ENCODE peak calls at places on chromosomes 5 and 9, in six cellular contexts. One of them, this sample, is unnamed.

GRCh38 chr5:113250341-113250953 is 184.3 kb downstream of the TSSK1B start:
- DNase-seq in neuronal stem cell: no peak
- DNase-seq in mesendoderm: no peak
- DNase-seq in H1: no peak
- DNase-seq in mesenchymal stem cell: peak
- DNase-seq in H9: no peak
- DNase-seq in this sample: no peak

GRCh38 chr9:32431196-32431595 is 46.8 kb downstream of the ACO1 start:
- DNase-seq in H1: no peak
- DNase-seq in H9: no peak
- DNase-seq in mesendoderm: no peak
- DNase-seq in neuronal stem cell: no peak
- DNase-seq in mesenchymal stem cell: peak
- DNase-seq in this sample: no peak

GRCh38 chr9:13975628-13976250 is 338.2 kb downstream of the NFIB start:
- DNase-seq in H9: no peak
- DNase-seq in mesendoderm: no peak
- DNase-seq in mesenchymal stem cell: no peak
- DNase-seq in neuronal stem cell: no peak
- DNase-seq in H1: no peak
- DNase-seq in this sample: no peak

GRCh38 chr9:120161801-120162200 is 418.2 kb downstream of the CDK5RAP2 start:
- DNase-seq in mesendoderm: no peak
- DNase-seq in H9: no peak
- DNase-seq in neuronal stem cell: no peak
- DNase-seq in H1: no peak
- DNase-seq in mesenchymal stem cell: no peak
- DNase-seq in this sample: no peak

GRCh38 chr9:95341262-95342011 is 23.9 kb upstream of the FANCC start:
- DNase-seq in H9: peak
- DNase-seq in mesenchymal stem cell: peak
- DNase-seq in mesendoderm: peak
- DNase-seq in neuronal stem cell: no peak
- DNase-seq in H1: no peak
- DNase-seq in this sample: no peak

GRCh38 chr5:141172381-141173204 is at the start of gene PCDHB7:
- DNase-seq in H9: no peak
- DNase-seq in H1: no peak
- DNase-seq in mesenchymal stem cell: peak
- DNase-seq in mesendoderm: peak
- DNase-seq in neuronal stem cell: no peak
- DNase-seq in this sample: peak

GRCh38 chr5:145347026-145347616 is 488.0 kb downstream of the PRELID2 start:
- DNase-seq in mesenchymal stem cell: peak
- DNase-seq in H9: no peak
- DNase-seq in H1: no peak
- DNase-seq in mesendoderm: peak
- DNase-seq in neuronal stem cell: peak
- DNase-seq in this sample: peak

GRCh38 chr5:108046955-108047670 is 334.8 kb downstream of the FBXL17 start:
- DNase-seq in H1: no peak
- DNase-seq in mesendoderm: no peak
- DNase-seq in neuronal stem cell: no peak
- DNase-seq in mesenchymal stem cell: no peak
- DNase-seq in H9: peak
- DNase-seq in this sample: no peak

GRCh38 chr5:72063219-72063819 is 44.0 kb upstream of the MAP1B start:
- DNase-seq in neuronal stem cell: peak
- DNase-seq in H1: peak
- DNase-seq in mesenchymal stem cell: peak
- DNase-seq in mesendoderm: peak
- DNase-seq in H9: peak
- DNase-seq in this sample: no peak

GRCh38 chr5:25540628-25541027 is 895.9 kb upstream of the CDH10 start:
- DNase-seq in mesendoderm: no peak
- DNase-seq in H9: no peak
- DNase-seq in H1: no peak
- DNase-seq in mesenchymal stem cell: peak
- DNase-seq in neuronal stem cell: no peak
- DNase-seq in this sample: peak

GRCh38 chr5:83107692-83108410 is 30.5 kb downstream of the XRCC4 start:
- DNase-seq in mesenchymal stem cell: no peak
- DNase-seq in neuronal stem cell: no peak
- DNase-seq in H9: no peak
- DNase-seq in mesendoderm: no peak
- DNase-seq in H1: no peak
- DNase-seq in this sample: no peak

GRCh38 chr5:13739462-13739861 is 205.0 kb downstream of the DNAH5 start:
- DNase-seq in mesenchymal stem cell: no peak
- DNase-seq in mesendoderm: no peak
- DNase-seq in H1: no peak
- DNase-seq in H9: no peak
- DNase-seq in neuronal stem cell: no peak
- DNase-seq in this sample: no peak

GRCh38 chr5:175840050-175840841 is 31.1 kb upstream of the CPLX2 start:
- DNase-seq in H9: no peak
- DNase-seq in mesendoderm: peak
- DNase-seq in mesenchymal stem cell: peak
- DNase-seq in H1: no peak
- DNase-seq in neuronal stem cell: no peak
- DNase-seq in this sample: peak

GRCh38 chr9:111952559-111952958 is 55.9 kb downstream of the UGCG start:
- DNase-seq in mesendoderm: no peak
- DNase-seq in neuronal stem cell: no peak
- DNase-seq in H1: no peak
- DNase-seq in mesenchymal stem cell: peak
- DNase-seq in H9: no peak
- DNase-seq in this sample: no peak

GRCh38 chr9:92615790-92616189 is 54.1 kb downstream of the IPPK start:
- DNase-seq in mesenchymal stem cell: no peak
- DNase-seq in mesendoderm: no peak
- DNase-seq in neuronal stem cell: no peak
- DNase-seq in H1: no peak
- DNase-seq in H9: peak
- DNase-seq in this sample: no peak

GRCh38 chr9:130239741-130240241 is 25.8 kb upstream of the HMCN2 start:
- DNase-seq in H1: no peak
- DNase-seq in neuronal stem cell: no peak
- DNase-seq in H9: no peak
- DNase-seq in mesenchymal stem cell: no peak
- DNase-seq in mesendoderm: no peak
- DNase-seq in this sample: no peak

GRCh38 chr5:139481122-139481533 is 1.4 kb downstream of the STING1 start:
- DNase-seq in H9: no peak
- DNase-seq in neuronal stem cell: no peak
- DNase-seq in mesenchymal stem cell: no peak
- DNase-seq in H1: no peak
- DNase-seq in mesendoderm: no peak
- DNase-seq in this sample: no peak

GRCh38 chr5:90294604-90295003 is 115.0 kb downstream of the CETN3 start:
- DNase-seq in H1: no peak
- DNase-seq in mesendoderm: peak
- DNase-seq in neuronal stem cell: no peak
- DNase-seq in H9: peak
- DNase-seq in mesenchymal stem cell: no peak
- DNase-seq in this sample: no peak

GRCh38 chr5:91160751-91161285 is 222.3 kb downstream of the ARRDC3 start:
- DNase-seq in mesendoderm: no peak
- DNase-seq in H9: no peak
- DNase-seq in neuronal stem cell: no peak
- DNase-seq in mesenchymal stem cell: peak
- DNase-seq in H1: no peak
- DNase-seq in this sample: peak

GRCh38 chr5:39599721-39600431 is 175.1 kb upstream of the DAB2 start:
- DNase-seq in mesenchymal stem cell: peak
- DNase-seq in mesendoderm: peak
- DNase-seq in H9: no peak
- DNase-seq in H1: no peak
- DNase-seq in neuronal stem cell: peak
- DNase-seq in this sample: peak

GRCh38 chr9:35822926-35823325 is 5.6 kb downstream of the FAM221B start:
- DNase-seq in H9: no peak
- DNase-seq in mesenchymal stem cell: no peak
- DNase-seq in mesendoderm: no peak
- DNase-seq in neuronal stem cell: no peak
- DNase-seq in H1: no peak
- DNase-seq in this sample: no peak

GRCh38 chr9:101458955-101459631 is 23.5 kb upstream of the ALDOB start:
- DNase-seq in H1: no peak
- DNase-seq in mesendoderm: peak
- DNase-seq in mesenchymal stem cell: peak
- DNase-seq in H9: peak
- DNase-seq in neuronal stem cell: peak
- DNase-seq in this sample: peak

GRCh38 chr9:96448546-96449170 is 1.3 kb upstream of the HABP4 start:
- DNase-seq in H1: no peak
- DNase-seq in H9: no peak
- DNase-seq in mesendoderm: no peak
- DNase-seq in mesenchymal stem cell: no peak
- DNase-seq in neuronal stem cell: no peak
- DNase-seq in this sample: no peak

GRCh38 chr9:96449522-96449843 is 486 bp upstream of the HABP4 start:
- DNase-seq in mesenchymal stem cell: no peak
- DNase-seq in H1: no peak
- DNase-seq in H9: no peak
- DNase-seq in neuronal stem cell: no peak
- DNase-seq in mesendoderm: peak
- DNase-seq in this sample: no peak

GRCh38 chr9:96453625-96454024 is 3.7 kb downstream of the HABP4 start:
- DNase-seq in mesenchymal stem cell: peak
- DNase-seq in H9: no peak
- DNase-seq in H1: no peak
- DNase-seq in neuronal stem cell: no peak
- DNase-seq in mesendoderm: peak
- DNase-seq in this sample: peak

GRCh38 chr9:96449844-96450612 is at the start of gene HABP4:
- DNase-seq in H1: peak
- DNase-seq in mesendoderm: peak
- DNase-seq in neuronal stem cell: peak
- DNase-seq in mesenchymal stem cell: peak
- DNase-seq in H9: peak
- DNase-seq in this sample: peak

GRCh38 chr9:96450613-96451544 is 910 bp downstream of the HABP4 start:
- DNase-seq in neuronal stem cell: no peak
- DNase-seq in H9: no peak
- DNase-seq in H1: peak
- DNase-seq in mesendoderm: peak
- DNase-seq in mesenchymal stem cell: peak
- DNase-seq in this sample: peak
- H3K4ac ChIP-seq in neuronal stem cell: no peak
- H3K4ac ChIP-seq in H9: no peak
- H3K4ac ChIP-seq in H1: no peak
- H3K4ac ChIP-seq in mesendoderm: peak
- H3K4ac ChIP-seq in mesenchymal stem cell: peak
- H3K4ac ChIP-seq in this sample: peak

GRCh38 chr5:154220625-154221024 is 30.1 kb downstream of the GALNT10 start:
- DNase-seq in H9: no peak
- DNase-seq in mesendoderm: no peak
- DNase-seq in H1: no peak
- DNase-seq in neuronal stem cell: no peak
- DNase-seq in mesenchymal stem cell: peak
- DNase-seq in this sample: peak

GRCh38 chr5:154215931-154216330 is 25.4 kb downstream of the GALNT10 start:
- DNase-seq in H9: no peak
- DNase-seq in mesenchymal stem cell: no peak
- DNase-seq in neuronal stem cell: no peak
- DNase-seq in H1: no peak
- DNase-seq in mesendoderm: no peak
- DNase-seq in this sample: no peak

GRCh38 chr5:154222414-154222813 is 31.9 kb downstream of the GALNT10 start:
- DNase-seq in mesenchymal stem cell: no peak
- DNase-seq in H1: no peak
- DNase-seq in H9: no peak
- DNase-seq in mesendoderm: no peak
- DNase-seq in neuronal stem cell: no peak
- DNase-seq in this sample: no peak

GRCh38 chr5:154223320-154223719 is 32.8 kb downstream of the GALNT10 start:
- DNase-seq in H1: no peak
- DNase-seq in neuronal stem cell: no peak
- DNase-seq in mesendoderm: no peak
- DNase-seq in mesenchymal stem cell: no peak
- DNase-seq in H9: no peak
- DNase-seq in this sample: no peak

DNA sequence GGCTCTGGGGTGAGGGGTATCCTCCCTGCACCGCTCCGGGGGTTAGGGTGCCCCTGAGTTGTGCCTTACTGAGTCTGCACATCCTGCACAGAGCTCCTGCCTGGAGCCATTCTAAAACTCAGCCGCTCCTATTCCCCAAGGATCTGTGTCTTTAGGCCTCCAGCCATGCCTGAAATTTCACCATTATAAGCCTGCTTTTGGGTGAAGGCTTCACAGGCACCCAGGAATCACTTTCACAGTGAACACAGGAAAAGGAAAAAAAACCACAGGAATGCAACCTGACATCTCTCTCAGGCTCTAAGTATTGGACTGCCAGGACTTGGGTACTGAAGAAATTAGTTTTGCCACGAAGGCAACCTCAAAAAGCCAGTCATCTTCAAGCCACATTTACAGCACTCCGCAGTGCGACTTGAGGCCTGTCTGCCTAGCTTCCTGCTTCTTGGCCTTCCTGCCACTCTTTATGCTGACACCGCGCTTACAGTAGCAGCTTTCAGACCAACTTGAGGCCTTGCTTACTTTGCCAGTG is 30.9 kb downstream of the GALNT10 start:
- DNase-seq in H1: peak
- DNase-seq in mesenchymal stem cell: peak
- DNase-seq in H9: no peak
- DNase-seq in neuronal stem cell: no peak
- DNase-seq in mesendoderm: peak
- DNase-seq in this sample: peak
- H3K4ac ChIP-seq in H1: no peak
- H3K4ac ChIP-seq in mesenchymal stem cell: peak
- H3K4ac ChIP-seq in H9: no peak
- H3K4ac ChIP-seq in neuronal stem cell: no peak
- H3K4ac ChIP-seq in mesendoderm: no peak
- H3K4ac ChIP-seq in this sample: peak

DNA sequence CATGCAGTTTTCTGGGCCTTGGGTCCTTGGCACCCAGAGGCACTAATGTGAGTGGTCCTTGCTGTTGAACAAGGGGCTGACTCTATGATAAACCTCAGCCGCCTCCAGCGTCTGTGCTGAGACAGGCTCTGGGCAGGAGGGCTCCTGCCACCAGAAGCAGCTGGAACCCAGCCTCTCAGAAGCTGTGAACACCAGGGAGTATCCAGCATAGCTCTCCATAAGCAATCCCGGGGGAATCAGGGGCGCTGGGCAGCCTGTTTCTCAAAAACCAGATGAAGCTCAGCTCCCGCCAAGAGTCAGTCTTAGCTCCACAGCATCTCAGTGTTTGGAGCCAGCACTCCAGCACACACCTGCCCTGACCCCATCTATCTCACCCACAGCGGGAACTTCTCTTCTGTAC is 170.2 kb downstream of the HSPA4 start:
- DNase-seq in neuronal stem cell: no peak
- DNase-seq in mesenchymal stem cell: no peak
- DNase-seq in H1: no peak
- DNase-seq in H9: no peak
- DNase-seq in mesendoderm: no peak
- DNase-seq in this sample: no peak
- H3K4ac ChIP-seq in neuronal stem cell: no peak
- H3K4ac ChIP-seq in mesenchymal stem cell: no peak
- H3K4ac ChIP-seq in H1: no peak
- H3K4ac ChIP-seq in H9: no peak
- H3K4ac ChIP-seq in mesendoderm: no peak
- H3K4ac ChIP-seq in this sample: no peak

GRCh38 chr9:107212613-107213012 is 70.5 kb upstream of the RAD23B start:
- DNase-seq in mesendoderm: no peak
- DNase-seq in H1: no peak
- DNase-seq in H9: no peak
- DNase-seq in neuronal stem cell: no peak
- DNase-seq in mesenchymal stem cell: no peak
- DNase-seq in this sample: peak
- H3K4ac ChIP-seq in mesendoderm: no peak
- H3K4ac ChIP-seq in H1: no peak
- H3K4ac ChIP-seq in H9: no peak
- H3K4ac ChIP-seq in neuronal stem cell: no peak
- H3K4ac ChIP-seq in mesenchymal stem cell: no peak
- H3K4ac ChIP-seq in this sample: peak

This sample was measured in trophoblast cell.